ENCODE peak calls at places on chromosome 2, in eight cellular contexts. P is Right ventricle myocardium superior; G is stimulated activated CD4-positive, alpha-beta T cell treated with anti-CD3 and anti-CD28 coated beads, Interleukin-15, amount 100 ng/mL, for 1 hour; Z is M059J; M is tibial nerve; W is GM23338; Q is SJSA1; I is central memory CD8-positive, alpha-beta T cell. V is an unnamed sample.

GRCh38 chr2:85418132-85419008 is at the start of gene SH2D6:
- DNase-seq in P (peak; percentile 93), G (peak; percentile 66), W (peak; percentile 94), Z (peak; percentile 73), I (peak; percentile 72), M (peak; percentile 76), Q (peak; percentile 92), V (peak; percentile 78)

GRCh38 chr2:239266779-239267410 is 133.9 kb downstream of the HDAC4 start:
- DNase-seq in P (no peak), G (no peak), Q (no peak), I (no peak), M (no peak), W (no peak), Z (no peak), V (no peak)

GRCh38 chr2:28755411-28755810 is 3.8 kb downstream of the PPP1CB start:
- DNase-seq in M (no peak), I (no peak), G (no peak), P (no peak), Q (peak; percentile 79), W (no peak), Z (peak; percentile 57), V (no peak)

GRCh38 chr2:54660752-54661151 is 62.7 kb upstream of the EML6 start:
- DNase-seq in G (no peak), M (no peak), Z (no peak), W (no peak), Q (no peak), I (no peak), P (no peak), V (no peak)

GRCh38 chr2:181394741-181395437 is 62.3 kb upstream of the ITGA4 start:
- DNase-seq in Q (no peak), G (no peak), I (no peak), W (no peak), M (no peak), Z (no peak), P (no peak), V (no peak)

GRCh38 chr2:105755895-105756294 is 11.2 kb downstream of the NCK2 start:
- DNase-seq in I (no peak), W (no peak), Q (no peak), Z (no peak), G (no peak), M (no peak), P (no peak), V (no peak)

GRCh38 chr2:203596183-203596582 is 61.1 kb upstream of the RAPH1 start:
- DNase-seq in W (no peak), P (no peak), I (no peak), M (no peak), G (no peak), Z (peak; percentile 34), Q (no peak), V (no peak)

GRCh38 chr2:232574674-232575403 is 24.4 kb downstream of the EIF4E2 start:
- DNase-seq in G (no peak), P (no peak), Q (no peak), M (no peak), W (no peak), Z (peak; percentile 20), I (no peak), V (no peak)

GRCh38 chr2:218387369-218388194 is 5.5 kb downstream of the SLC11A1 start:
- DNase-seq in W (peak; percentile 89), M (no peak), P (peak; percentile 74), Q (peak; percentile 45), G (no peak), Z (no peak), I (no peak), V (peak; percentile 72)

GRCh38 chr2:157055660-157056199 is 201.8 kb upstream of the GALNT5 start:
- DNase-seq in P (no peak), Q (no peak), G (no peak), W (no peak), Z (peak; percentile 42), I (no peak), M (no peak), V (no peak)